ENCODE peak calls at places on chromosomes 3 and 15, in four cellular contexts. B is left lung, Y is keratinocyte, Z is hepatocyte. T is an unnamed sample. For H3K4me1, the result is how much of the 10 kb centered on the place peaks cover.

GRCh38 chr3:126136428-126137220 is 43.8 kb downstream of the ALDH1L1 start:
- DNase-seq in B (peak), Y (no peak), Z (no peak), T (no peak)

GRCh38 chr15:71713191-71713798 is 97.1 kb upstream of the NR2E3 start:
- DNase-seq in B (no peak), Y (no peak), Z (no peak), T (no peak)

GRCh38 chr3:178083906-178084823 is 452.1 kb upstream of the KCNMB2 start:
- DNase-seq in B (no peak), Y (no peak), Z (peak), T (no peak)

GRCh38 chr3:129540776-129541516 is 2.0 kb upstream of the H1-8 start:
- DNase-seq in B (no peak), Y (no peak), Z (no peak), T (no peak)

GRCh38 chr3:156788846-156789245 is 37.3 kb upstream of the LEKR1 start:
- DNase-seq in B (no peak), Y (no peak), Z (no peak), T (no peak)

GRCh38 chr15:53861792-53862191 is 102.3 kb upstream of the WDR72 start:
- DNase-seq in B (no peak), Y (no peak), Z (no peak), T (no peak)

GRCh38 chr3:51974963-51975856 is at the start of gene ABHD14A:
- DNase-seq in B (peak), Y (peak), Z (peak), T (peak)

GRCh38 chr3:133572158-133573053 is 1.1 kb upstream of the CDV3 start:
- DNase-seq in B (no peak), Y (no peak), Z (peak), T (no peak)

GRCh38 chr3:36201546-36201945 is 178.8 kb upstream of the STAC start:
- DNase-seq in B (no peak), Y (no peak), Z (no peak), T (no peak)

GRCh38 chr3:156837130-156837529 is 11.0 kb downstream of the LEKR1 start:
- DNase-seq in B (no peak), Y (no peak), Z (no peak), T (no peak)

GRCh38 chr15:66801266-66801665 is 99.2 kb downstream of the SMAD6 start:
- DNase-seq in B (no peak), Y (no peak), Z (no peak), T (no peak)

GRCh38 chr3:66138336-66139234 is 82.2 kb upstream of the SLC25A26 start:
- DNase-seq in B (no peak), Y (no peak), Z (peak), T (peak)

GRCh38 chr3:41683666-41684350 is 278.1 kb downstream of the ULK4 start:
- DNase-seq in B (no peak), Y (no peak), Z (peak), T (no peak)

GRCh38 chr15:52783929-52784798 is 6.0 kb downstream of the ONECUT1 start:
- DNase-seq in B (no peak), Y (no peak), Z (peak), T (no peak)

GRCh38 chr3:97863775-97864174 is 42.0 kb downstream of the CRYBG3 start:
- DNase-seq in B (no peak), Y (no peak), Z (no peak), T (no peak)

DNA sequence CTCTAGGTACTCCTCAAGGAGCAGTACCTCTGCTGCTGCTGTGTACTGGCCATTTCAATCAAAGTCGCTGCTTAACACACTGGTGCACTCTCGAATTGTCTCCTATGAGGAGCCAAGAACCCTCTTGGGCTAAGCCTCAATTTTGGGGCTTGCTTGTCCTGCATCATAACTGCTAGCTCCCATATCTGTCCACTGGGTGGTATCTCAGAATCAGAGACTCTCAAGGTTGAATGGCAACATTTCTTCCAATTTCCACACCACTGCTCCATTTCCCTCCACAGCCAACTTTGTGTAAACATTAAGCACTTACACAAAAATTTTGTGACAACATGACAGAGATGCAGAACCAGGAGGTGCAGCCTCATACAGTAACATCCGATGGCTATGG is 82.4 kb downstream of the XXYLT1 start:
- DNase-seq in B (no peak), Y (no peak), Z (no peak), T (no peak)
- TF ChIP-seq CTCF in B (no peak), Y (no peak), Z (no peak), T (no peak)

GRCh38 chr15:76503804-76504203 is 167.2 kb downstream of the ISL2 start:
- DNase-seq in B (no peak), Y (no peak), Z (no peak), T (no peak)
- H3K27ac ChIP-seq in B (no peak), Y (no peak), Z (no peak), T (no peak)

GRCh38 chr3:11173828-11174465 is 19.7 kb downstream of the HRH1 start:
- DNase-seq in B (no peak), Y (no peak), Z (no peak), T (no peak)
- H3K4me1 ChIP-seq in B (under half), Y (under half), Z (under half), T (under half)

DNA sequence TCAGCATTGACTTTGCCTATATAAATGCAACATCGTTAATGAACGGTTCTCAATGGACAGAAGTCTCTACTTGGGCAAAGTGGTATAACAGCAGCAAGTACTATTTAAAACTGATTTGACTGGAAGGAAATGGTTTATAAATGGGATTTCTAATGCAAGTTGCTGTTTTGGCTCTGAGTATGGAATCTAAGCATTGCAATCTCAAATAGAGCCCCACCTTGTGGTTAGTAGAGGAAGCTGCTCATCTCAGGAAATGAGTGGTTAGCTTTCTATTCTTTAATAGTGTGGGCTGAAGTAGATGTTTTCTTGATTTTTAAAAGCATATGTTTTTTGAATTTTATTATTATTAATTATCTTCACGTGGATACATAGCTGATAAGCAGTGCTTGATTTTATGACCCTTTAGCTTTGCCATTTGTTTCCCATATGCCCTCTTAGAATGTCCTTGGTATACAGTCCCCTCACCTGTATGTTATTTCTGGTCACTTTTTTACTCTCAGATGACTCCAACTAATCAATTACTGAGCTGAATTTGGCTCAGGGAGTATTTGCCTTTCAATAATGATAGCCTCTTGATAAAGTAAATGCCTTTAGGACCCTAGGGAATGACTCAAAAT is 67.1 kb downstream of the OXSM start:
- DNase-seq in B (no peak), Y (no peak), Z (peak), T (no peak)
- TF ChIP-seq CTCF in B (peak), Y (peak), Z (peak), T (peak)

GRCh38 chr15:73806698-73807483 is 53.7 kb upstream of the INSYN1 start:
- DNase-seq in B (no peak), Y (no peak), Z (no peak), T (no peak)

GRCh38 chr15:73802336-73803105 is 49.4 kb upstream of the INSYN1 start:
- DNase-seq in B (no peak), Y (no peak), Z (no peak), T (no peak)

GRCh38 chr15:73805504-73806089 is 52.4 kb upstream of the INSYN1 start:
- DNase-seq in B (no peak), Y (no peak), Z (no peak), T (no peak)

GRCh38 chr15:73803806-73804205 is 50.7 kb upstream of the INSYN1 start:
- DNase-seq in B (no peak), Y (no peak), Z (no peak), T (no peak)

DNA sequence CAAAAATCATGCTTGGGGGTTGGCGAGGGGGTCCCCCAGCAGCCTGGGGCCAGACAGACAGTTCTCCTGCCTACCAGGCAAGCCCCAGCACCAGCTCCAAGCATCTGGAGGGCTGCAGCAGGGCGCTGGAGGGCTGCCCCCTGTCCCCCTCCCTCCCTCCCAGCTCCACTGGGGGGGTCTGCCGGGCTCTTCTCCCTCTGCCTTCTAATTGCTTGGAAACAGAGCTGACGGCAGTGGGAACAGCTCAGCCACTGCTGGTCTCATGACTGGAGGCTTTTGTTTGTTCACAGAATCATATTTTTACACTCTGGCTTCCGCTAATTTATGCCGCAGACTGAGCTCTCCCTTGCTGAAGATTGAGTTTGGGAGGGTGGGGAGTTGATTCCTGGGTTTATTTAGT is 51.3 kb upstream of the INSYN1 start:
- DNase-seq in B (no peak), Y (no peak), Z (no peak), T (no peak)
- H3K27ac ChIP-seq in B (no peak), Y (no peak), Z (no peak), T (no peak)

GRCh38 chr3:15319127-15319526 is 13.3 kb downstream of the SH3BP5 start:
- DNase-seq in B (no peak), Y (no peak), Z (no peak), T (no peak)
- H3K4me1 ChIP-seq in B (half or more), Y (under half), Z (under half), T (half or more)